ENCODE peak calls at places on chromosomes 1 and 21, in eight cellular contexts. Z is stomach, L is fibroblast of the aortic adventitia, Q is OCI-LY7, I is epithelial cell of proximal tubule, P is PC-3, F is astrocyte of the spinal cord, J is AG04449. A is an unnamed sample.

GRCh38 chr1:228345201-228345930 is 61.3 kb downstream of the TRIM11 start:
- DNase-seq in Z (no peak), L (no peak), Q (no peak), I (no peak), P (no peak), F (no peak), J (no peak), A (no peak)

GRCh38 chr21:17454315-17455027 is 58.4 kb upstream of the CXADR start:
- DNase-seq in Z (no peak), L (peak; percentile 93), Q (peak; percentile 70), I (no peak), P (peak; percentile 66), F (peak; percentile 87), J (peak; percentile 49), A (peak; percentile 85)

GRCh38 chr1:215645182-215645581 is 78.1 kb downstream of the KCTD3 start:
- DNase-seq in Z (no peak), L (no peak), Q (no peak), I (no peak), P (no peak), F (no peak), J (no peak), A (no peak)

GRCh38 chr1:203559523-203559922 is 65.6 kb downstream of the OPTC start:
- DNase-seq in Z (no peak), L (peak; percentile 98), Q (no peak), I (no peak), P (peak; percentile 41), F (peak; percentile 64), J (no peak), A (no peak)

GRCh38 chr1:46410156-46411009 is 16.3 kb downstream of the FAAH start:
- DNase-seq in Z (no peak), L (peak; percentile 32), Q (no peak), I (no peak), P (no peak), F (no peak), J (no peak), A (no peak)

GRCh38 chr21:15293251-15293650 is 228.5 kb upstream of the NRIP1 start:
- DNase-seq in Z (no peak), L (peak; percentile 98), Q (no peak), I (peak; percentile 73), P (peak; percentile 94), F (peak; percentile 93), J (peak; percentile 44), A (no peak)

GRCh38 chr1:62732327-62732726 is 44.1 kb upstream of the DOCK7 start:
- DNase-seq in Z (no peak), L (no peak), Q (no peak), I (no peak), P (no peak), F (no peak), J (no peak), A (no peak)

GRCh38 chr1:100037665-100038400 is 68.0 kb downstream of the SLC35A3 start:
- DNase-seq in Z (peak; percentile 94), L (peak; percentile 77), Q (peak; percentile 90), I (no peak), P (peak; percentile 85), F (peak; percentile 86), J (no peak), A (peak; percentile 48)

GRCh38 chr1:218380125-218380977 is 35.2 kb downstream of the TGFB2 start:
- DNase-seq in Z (peak; percentile 54), L (peak; percentile 94), Q (no peak), I (peak; percentile 87), P (peak; percentile 100), F (peak; percentile 83), J (no peak), A (peak; percentile 78)

DNA sequence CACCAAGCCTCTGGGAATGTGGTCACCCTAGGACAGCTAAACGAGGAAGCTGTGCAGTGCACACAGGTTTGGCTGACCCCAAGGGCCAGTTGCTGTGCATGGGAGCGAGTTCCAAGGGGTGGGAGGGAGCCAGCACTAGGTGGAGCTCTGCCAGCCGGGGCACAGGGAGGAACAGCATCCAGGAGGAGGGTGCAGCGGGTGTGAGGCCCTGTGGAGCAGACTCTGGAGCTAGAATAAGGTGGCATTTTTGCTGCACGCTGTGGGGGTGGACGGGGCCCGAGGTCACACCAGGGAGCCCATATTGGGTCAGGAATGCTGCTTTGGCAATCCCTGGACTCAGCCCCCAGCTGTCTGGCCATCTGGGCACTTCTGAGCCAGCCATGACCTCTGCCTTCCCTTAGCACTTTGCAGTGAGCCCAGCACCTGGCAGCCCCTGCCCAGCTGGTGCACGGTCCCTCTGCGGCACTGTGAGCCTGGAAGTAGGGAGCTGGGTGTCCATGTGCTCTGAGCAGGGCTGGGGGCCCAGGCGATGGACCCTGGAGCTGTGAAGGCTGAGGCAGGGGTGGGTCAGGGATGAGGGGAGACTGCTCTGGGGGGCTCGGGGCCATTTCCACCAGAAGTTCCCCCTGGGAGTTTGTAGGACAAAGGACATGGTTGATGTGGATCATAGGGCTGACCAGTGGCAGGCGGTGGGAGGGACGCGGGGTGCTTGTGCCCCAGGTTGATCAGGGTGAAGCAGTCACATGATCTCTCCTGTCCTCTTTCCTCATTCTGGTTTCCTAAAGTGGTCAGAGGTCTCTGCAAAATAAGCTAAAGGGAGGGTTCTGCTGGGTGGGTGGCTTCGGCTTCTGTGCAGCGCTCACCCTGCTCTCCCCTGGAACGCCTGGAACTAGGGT is 8.9 kb downstream of the PDXK start:
- DNase-seq in Z (peak; percentile 70), L (no peak), Q (no peak), I (no peak), P (peak; percentile 56), F (no peak), J (no peak), A (peak; percentile 63)
- H3K4me3 ChIP-seq in Z (peak overlapping the region; percentile 43), L (peak overlapping the region; percentile 62), Q (peak overlapping the region; percentile 41), I (peak overlapping the region; percentile 54), P (peak overlapping the region; percentile 45), F (no peak overlapping the region), J (peak overlapping the region; percentile 61), A (peak overlapping the region; percentile 58)

GRCh38 chr1:173213665-173214064 is 6.5 kb upstream of the TNFSF4 start:
- DNase-seq in Z (no peak), L (no peak), Q (peak; percentile 27), I (no peak), P (peak; percentile 53), F (no peak), J (no peak), A (no peak)
- TF ChIP-seq CTCF in Z (no peak), L (no peak), Q (peak; percentile 68), I (no peak), P (peak; percentile 75), F (no peak), J (no peak), A (no peak)

DNA sequence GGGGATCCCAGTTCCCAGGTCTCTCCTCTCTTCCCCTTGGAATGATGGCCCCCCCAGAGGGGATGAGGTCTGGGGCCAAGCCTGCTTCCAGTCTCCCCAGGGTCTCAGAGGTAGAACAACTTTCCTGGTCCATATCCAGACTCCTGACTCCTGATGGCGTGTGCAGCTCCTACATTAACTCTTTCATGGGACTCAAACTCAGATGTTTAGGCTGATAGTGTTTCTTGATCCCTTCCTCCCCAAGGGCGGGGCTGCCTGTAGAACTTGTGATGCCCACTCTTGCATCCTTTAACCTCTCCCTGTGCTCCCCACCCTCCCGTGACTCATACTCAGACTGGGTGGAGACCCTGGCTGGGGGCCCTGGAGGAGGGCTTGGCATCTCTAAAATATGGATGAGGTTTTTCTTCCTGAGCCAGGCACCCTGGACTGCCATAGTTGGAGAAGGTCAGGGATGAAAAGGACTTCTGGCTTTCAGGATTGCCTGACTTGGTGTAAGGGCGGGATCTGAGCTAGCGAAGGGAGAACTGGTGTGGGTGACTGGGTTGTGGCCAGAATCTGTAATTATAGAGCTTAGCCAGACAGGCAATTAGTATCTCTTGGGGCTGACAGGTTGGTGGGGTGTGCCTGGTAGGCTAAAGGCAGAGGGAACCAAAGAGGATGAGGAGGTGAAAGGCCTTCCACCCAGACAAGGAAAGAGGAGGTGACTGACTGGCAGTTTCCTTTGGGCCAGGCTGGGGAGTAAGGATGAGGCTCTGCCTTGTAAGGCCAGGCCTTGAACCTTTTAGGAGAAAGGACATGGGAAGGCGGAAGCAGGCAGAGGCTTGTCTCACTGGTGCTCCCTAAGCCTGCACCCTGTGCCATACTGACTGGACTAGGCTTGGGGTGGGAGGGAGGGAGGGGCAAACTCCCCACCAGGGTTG is 1.5 kb downstream of the ATP8B2 start:
- DNase-seq in Z (no peak), L (peak; percentile 98), Q (no peak), I (no peak), P (peak; percentile 62), F (peak; percentile 55), J (no peak), A (no peak)
- H3K4me3 ChIP-seq in Z (peak overlapping the region; percentile 83), L (peak overlapping the region; percentile 98), Q (peak overlapping the region; percentile 83), I (peak overlapping the region; percentile 64), P (peak overlapping the region; percentile 79), F (peak overlapping the region; percentile 62), J (peak overlapping the region; percentile 95), A (no peak overlapping the region)

GRCh38 chr1:32071758-32072621 is 749 bp upstream of the TMEM39B start:
- DNase-seq in Z (no peak), L (peak; percentile 52), Q (peak; percentile 21), I (no peak), P (peak; percentile 64), F (peak; percentile 68), J (no peak), A (no peak)

GRCh38 chr1:32074841-32075240 is 2.1 kb downstream of the TMEM39B start:
- DNase-seq in Z (no peak), L (no peak), Q (no peak), I (no peak), P (no peak), F (no peak), J (no peak), A (no peak)

GRCh38 chr1:32068891-32069590 is 3.7 kb upstream of the TMEM39B start:
- DNase-seq in Z (no peak), L (peak; percentile 40), Q (no peak), I (no peak), P (no peak), F (peak; percentile 62), J (no peak), A (no peak)

GRCh38 chr1:32073387-32074229 is 869 bp downstream of the TMEM39B start:
- DNase-seq in Z (no peak), L (no peak), Q (no peak), I (no peak), P (no peak), F (no peak), J (no peak), A (no peak)

GRCh38 chr1:32072622-32073386 is at the start of gene TMEM39B:
- DNase-seq in Z (peak; percentile 97), L (peak; percentile 93), Q (peak; percentile 98), I (no peak), P (peak; percentile 93), F (peak; percentile 99), J (no peak), A (peak; percentile 82)
- TF ChIP-seq CTCF in Z (no peak), L (peak; percentile 22), Q (no peak), I (no peak), P (no peak), F (peak; percentile 34), J (no peak), A (peak; percentile 33)

GRCh38 chr1:247451388-247452010 is 6.4 kb downstream of the OR2B11 start:
- DNase-seq in Z (no peak), L (no peak), Q (no peak), I (no peak), P (no peak), F (no peak), J (no peak), A (no peak)

GRCh38 chr1:247445775-247446364 is 12.0 kb downstream of the OR2B11 start:
- DNase-seq in Z (no peak), L (no peak), Q (no peak), I (no peak), P (no peak), F (no peak), J (no peak), A (no peak)

GRCh38 chr1:247444571-247444970 is 13.3 kb downstream of the OR2B11 start:
- DNase-seq in Z (no peak), L (no peak), Q (no peak), I (no peak), P (no peak), F (no peak), J (no peak), A (no peak)

GRCh38 chr1:247447162-247447909 is 10.6 kb downstream of the OR2B11 start:
- DNase-seq in Z (no peak), L (no peak), Q (no peak), I (no peak), P (no peak), F (no peak), J (no peak), A (no peak)

GRCh38 chr1:247448107-247448778 is 9.7 kb downstream of the OR2B11 start:
- DNase-seq in Z (peak; percentile 63), L (peak; percentile 53), Q (no peak), I (no peak), P (peak; percentile 71), F (peak; percentile 75), J (no peak), A (no peak)
- H3K4me3 ChIP-seq in Z (peak overlapping the region; percentile 52), L (peak overlapping the region; percentile 61), Q (no peak overlapping the region), I (peak overlapping the region; percentile 62), P (peak overlapping the region; percentile 64), F (peak overlapping the region; percentile 49), J (peak overlapping the region; percentile 53), A (no peak overlapping the region)

A was measured in LNCaP clone FGC.